ENCODE peak calls at places on chromosome 14, in nine cellular contexts. T, J, Z, A, S, W, X, D and P are unnamed samples.

GRCh38 chr14:58245562-58245961 is 919 bp downstream of the PSMA3 start:
- DNase-seq in X (no peak), S (no peak), D (no peak), A (no peak), W (no peak), Z (no peak), T (no peak), J (no peak), P (no peak)

GRCh38 chr14:76546426-76547221 is 170.7 kb downstream of the ESRRB start:
- DNase-seq in T (peak; percentile 63), D (peak; percentile 18), Z (no peak), X (peak; percentile 15), A (peak; percentile 48), J (no peak), W (no peak), S (peak; percentile 80), P (peak; percentile 72)

GRCh38 chr14:22976620-22977433 is 5.5 kb downstream of the AJUBA start:
- DNase-seq in D (no peak), T (no peak), X (no peak), J (no peak), S (no peak), Z (no peak), A (peak; percentile 42), W (no peak), P (no peak)

GRCh38 chr14:56687123-56687522 is 107.5 kb downstream of the TMEM260 start:
- DNase-seq in S (no peak), D (no peak), W (no peak), Z (no peak), A (no peak), T (no peak), X (no peak), J (no peak), P (no peak)

GRCh38 chr14:39276579-39277114 is 42.9 kb downstream of the MIA2 start:
- DNase-seq in Z (no peak), A (no peak), X (no peak), D (no peak), T (no peak), J (no peak), W (no peak), S (no peak), P (no peak)

GRCh38 chr14:56733396-56733795 is 76.9 kb downstream of the OTX2 start:
- DNase-seq in J (no peak), T (no peak), Z (no peak), W (no peak), X (no peak), A (no peak), D (no peak), S (no peak), P (peak; percentile 42)

GRCh38 chr14:53391631-53392030 is 238.5 kb upstream of the DDHD1 start:
- DNase-seq in Z (no peak), J (no peak), S (no peak), X (no peak), W (no peak), A (no peak), D (no peak), T (no peak), P (no peak)

GRCh38 chr14:82394916-82395315 is 861.3 kb upstream of the SEL1L start:
- DNase-seq in S (no peak), T (no peak), J (no peak), D (no peak), W (no peak), X (no peak), A (no peak), Z (no peak), P (no peak)

GRCh38 chr14:73710737-73711136 is 3.4 kb downstream of the PNMA1 start:
- DNase-seq in J (no peak), A (no peak), D (no peak), Z (no peak), X (no peak), W (no peak), T (no peak), S (peak; percentile 44), P (no peak)

GRCh38 chr14:99462211-99462610 is 18.4 kb downstream of the SETD3 start:
- DNase-seq in J (no peak), X (no peak), D (no peak), A (no peak), S (no peak), T (no peak), W (no peak), Z (no peak), P (no peak)

GRCh38 chr14:74571441-74571841 is 40.6 kb downstream of the LTBP2 start:
- DNase-seq in X (no peak), W (no peak), Z (no peak), D (no peak), J (no peak), A (peak; percentile 12), S (no peak), T (no peak), P (no peak)

GRCh38 chr14:45251912-45252311 is 1.1 kb downstream of the MIS18BP1 start:
- DNase-seq in D (no peak), X (peak; percentile 68), J (no peak), A (peak; percentile 35), Z (peak; percentile 28), T (no peak), W (no peak), S (no peak), P (no peak)

GRCh38 chr14:51129130-51129529 is 34.2 kb upstream of the TRIM9 start:
- DNase-seq in D (no peak), Z (no peak), T (no peak), S (no peak), X (no peak), A (no peak), J (no peak), W (no peak), P (no peak)

GRCh38 chr14:78227466-78228077 is 57.4 kb downstream of the NRXN3 start:
- DNase-seq in J (peak; percentile 68), T (no peak), S (no peak), A (peak; percentile 2), D (no peak), Z (no peak), X (no peak), W (peak; percentile 24), P (peak; percentile 17)

GRCh38 chr14:21298358-21298757 is 18.5 kb downstream of the RPGRIP1 start:
- DNase-seq in D (no peak), W (no peak), T (no peak), A (no peak), X (no peak), J (no peak), S (no peak), Z (no peak), P (no peak)

GRCh38 chr14:96965885-96966595 is 168.9 kb downstream of the VRK1 start:
- DNase-seq in X (no peak), S (no peak), W (no peak), D (no peak), J (no peak), T (no peak), Z (no peak), A (no peak), P (no peak)

GRCh38 chr14:73014105-73014504 is 12.8 kb downstream of the ZFYVE1 start:
- DNase-seq in T (no peak), J (no peak), W (no peak), S (no peak), X (peak; percentile 32), D (no peak), Z (peak; percentile 15), A (no peak), P (no peak)

GRCh38 chr14:34650786-34651584 is 21.0 kb upstream of the SNX6 start:
- DNase-seq in D (no peak), J (no peak), W (no peak), S (no peak), T (no peak), A (peak; percentile 78), Z (no peak), X (no peak), P (no peak)

GRCh38 chr14:101195309-101195724 is 291.8 kb upstream of the RTL1 start:
- DNase-seq in Z (no peak), W (no peak), D (no peak), S (peak; percentile 41), A (no peak), T (no peak), J (no peak), X (no peak), P (no peak)

GRCh38 chr14:76810953-76811400 is 1.7 kb downstream of the ANGEL1 start:
- DNase-seq in T (no peak), D (no peak), X (peak; percentile 90), J (peak; percentile 41), W (peak; percentile 49), Z (no peak), S (no peak), A (peak; percentile 20), P (no peak)

GRCh38 chr14:103495854-103496253 is 26.8 kb downstream of the CKB start:
- DNase-seq in J (no peak), D (no peak), A (no peak), Z (no peak), S (no peak), T (no peak), W (no peak), X (no peak), P (no peak)

GRCh38 chr14:64113279-64113678 is 180.9 kb downstream of the ESR2 start:
- DNase-seq in D (no peak), A (no peak), J (no peak), W (no peak), T (no peak), S (no peak), X (no peak), Z (no peak), P (no peak)

GRCh38 chr14:75857199-75857598 is 124.6 kb downstream of the TGFB3 start:
- DNase-seq in T (no peak), D (no peak), A (no peak), J (no peak), Z (no peak), X (no peak), W (no peak), S (no peak), P (no peak)

GRCh38 chr14:100577321-100577985 is 9.8 kb downstream of the BEGAIN start:
- DNase-seq in X (no peak), T (no peak), A (no peak), Z (no peak), D (no peak), J (no peak), S (no peak), W (no peak), P (peak; percentile 8)

GRCh38 chr14:30996892-30997659 is 28.4 kb upstream of the AP4S1 start:
- DNase-seq in T (no peak), D (no peak), W (no peak), Z (no peak), S (no peak), A (no peak), X (no peak), J (no peak), P (no peak)

GRCh38 chr14:33914676-33915516 is 36.0 kb downstream of the EGLN3 start:
- DNase-seq in A (peak; percentile 58), X (no peak), J (no peak), Z (no peak), W (no peak), D (no peak), T (no peak), S (no peak), P (no peak)

GRCh38 chr14:96889091-96889490 is 91.9 kb downstream of the VRK1 start:
- DNase-seq in A (no peak), J (no peak), Z (no peak), T (no peak), D (no peak), X (no peak), W (no peak), S (no peak), P (no peak)

GRCh38 chr14:99678198-99678597 is 5.9 kb upstream of the CYP46A1 start:
- DNase-seq in Z (no peak), T (no peak), D (no peak), W (no peak), J (no peak), S (peak; percentile 19), X (no peak), A (no peak), P (no peak)

GRCh38 chr14:74504412-74504811 is 10.8 kb downstream of the ISCA2 start:
- DNase-seq in D (no peak), Z (no peak), S (no peak), J (no peak), T (no peak), A (no peak), X (no peak), W (no peak), P (no peak)

GRCh38 chr14:66514206-66514605 is 6.3 kb downstream of the GPHN start:
- DNase-seq in T (no peak), X (no peak), D (no peak), A (no peak), Z (no peak), S (no peak), W (no peak), J (no peak), P (no peak)

GRCh38 chr14:91901449-91902250 is 34.3 kb upstream of the TC2N start:
- DNase-seq in J (no peak), X (no peak), D (no peak), S (no peak), W (no peak), A (no peak), T (no peak), Z (no peak), P (no peak)